ENCODE peak calls at places on chromosomes 13 and 19, in nine cellular contexts. Q is activated T-cell treated with anti-CD3 and anti-CD28 coated beads, Interleukin-2, amount 50 U/mL, for 72 hours; L is body of pancreas; M is B cell; N is activated T-helper 1 cell treated with anti-CD3 and anti-CD28 coated beads, Interleukin-12 subunit alpha, Interleukin-12 subunit beta, Interleukin-2, Interleukin-4 antibody, amounts not matched to agents 30 ng/mL and 10 ng/mL and 1 ng/mL, durations not matched to agents 14 hours and 24 hours and 36 hours; Y is stimulated activated naive CD4-positive, alpha-beta T cell; C is BE2C; J is endodermal cell; B is AG04449. X is an unnamed sample.

GRCh38 chr19:15104411-15104810 is 2.8 kb upstream of the SYDE1 start:
- DNase-seq in Q (no peak), B (no peak), M (no peak), C (no peak), Y (no peak), J (no peak), N (no peak), L (no peak), X (no peak)

GRCh38 chr13:51479199-51479523 is 26.3 kb upstream of the INTS6 start:
- DNase-seq in M (no peak), L (no peak), J (no peak), B (no peak), N (no peak), Y (no peak), C (no peak), Q (no peak), X (no peak)

GRCh38 chr13:110183925-110184324 is 123.0 kb downstream of the COL4A1 start:
- DNase-seq in L (no peak), B (no peak), N (no peak), Q (no peak), J (no peak), M (no peak), Y (no peak), C (peak), X (no peak)

GRCh38 chr13:112931028-112931934 is 37.7 kb upstream of the MCF2L start:
- DNase-seq in Q (no peak), J (peak), M (no peak), L (no peak), N (no peak), C (peak), B (peak), Y (no peak), X (peak)

GRCh38 chr13:22103046-22103445 is 432.2 kb downstream of the FGF9 start:
- DNase-seq in J (peak), M (no peak), Y (no peak), Q (no peak), L (no peak), B (no peak), N (no peak), C (no peak), X (no peak)

GRCh38 chr13:86870388-86870966 is 800.7 kb upstream of the SLITRK5 start:
- DNase-seq in Q (no peak), Y (no peak), N (no peak), B (no peak), J (no peak), C (no peak), L (no peak), M (no peak), X (no peak)

GRCh38 chr19:6738726-6739389 is 622 bp upstream of the TRIP10 start:
- DNase-seq in C (no peak), Y (peak), N (no peak), J (peak), B (no peak), L (peak), Q (peak), M (peak), X (no peak)

GRCh38 chr13:39105110-39105509 is 66.9 kb downstream of the NHLRC3 start:
- DNase-seq in Q (no peak), N (no peak), M (no peak), Y (no peak), L (no peak), J (no peak), B (no peak), C (peak), X (peak)

GRCh38 chr13:51643114-51643881 is 59.0 kb downstream of the WDFY2 start:
- DNase-seq in Y (no peak), Q (no peak), C (no peak), J (peak), N (no peak), B (peak), M (no peak), L (no peak), X (no peak)

GRCh38 chr19:47661161-47661560 is 52.1 kb upstream of the EHD2 start:
- DNase-seq in Y (no peak), J (no peak), B (no peak), N (no peak), Q (no peak), M (no peak), C (no peak), L (no peak), X (no peak)

GRCh38 chr13:37621811-37622361 is 23.3 kb upstream of the POSTN start:
- DNase-seq in L (peak), Y (no peak), J (no peak), Q (no peak), C (no peak), M (no peak), N (no peak), B (peak), X (no peak)

X was measured in NCI-H187.